ENCODE peak calls at places on chromosomes 2 and 18, in six cellular contexts. Q is stromal cell of bone marrow, E is neural progenitor cell, O is AG10803, I is pons, Y is NCI-H1105. N is an unnamed sample.

GRCh38 chr2:171999125-171999524 is 628 bp upstream of the METAP1D start:
- DNase-seq in Q (no peak), E (no peak), O (no peak), I (no peak), Y (no peak), N (no peak)

GRCh38 chr2:202115385-202116060 is 42.5 kb downstream of the KIAA2012 start:
- DNase-seq in Q (peak), E (no peak), O (peak), I (no peak), Y (no peak), N (no peak)

GRCh38 chr18:28065031-28065792 is 111.7 kb downstream of the CDH2 start:
- DNase-seq in Q (peak), E (peak), O (peak), I (no peak), Y (no peak), N (no peak)

GRCh38 chr2:289362-290089 is 1.6 kb upstream of the ALKAL2 start:
- DNase-seq in Q (no peak), E (peak), O (peak), I (no peak), Y (peak), N (no peak)

GRCh38 chr18:34627138-34627920 is 82.8 kb upstream of the DTNA start:
- DNase-seq in Q (no peak), E (no peak), O (no peak), I (no peak), Y (no peak), N (no peak)

GRCh38 chr2:104944495-104944894 is 90.6 kb downstream of the POU3F3 start:
- DNase-seq in Q (no peak), E (peak), O (no peak), I (peak), Y (no peak), N (no peak)

GRCh38 chr2:68663371-68664156 is 20.2 kb downstream of the PROKR1 start:
- DNase-seq in Q (no peak), E (no peak), O (no peak), I (no peak), Y (no peak), N (no peak)

GRCh38 chr2:9153589-9153988 is 53.0 kb upstream of the ASAP2 start:
- DNase-seq in Q (no peak), E (no peak), O (peak), I (no peak), Y (no peak), N (no peak)

GRCh38 chr2:180012523-180012922 is 5.4 kb upstream of the CWC22 start:
- DNase-seq in Q (peak), E (no peak), O (peak), I (no peak), Y (no peak), N (no peak)

GRCh38 chr2:7795358-7796199 is 878.4 kb downstream of the RNF144A start:
- DNase-seq in Q (no peak), E (peak), O (peak), I (peak), Y (peak), N (no peak)

N was measured in GM12891.